ENCODE peak calls at places on chromosomes 2 and 18, in four cellular contexts. B is SK-N-MC, U is GM23338, Y is HL-60. V is an unnamed sample.

GRCh38 chr2:176734868-176735267 is 465.6 kb downstream of the MTX2 start:
- DNase-seq in B (no peak), U (no peak), Y (no peak), V (no peak)

GRCh38 chr2:200575957-200576356 is 9.9 kb upstream of the AOX1 start:
- DNase-seq in B (no peak), U (peak), Y (no peak), V (no peak)

GRCh38 chr2:85308201-85308600 is 19.6 kb downstream of the TGOLN2 start:
- DNase-seq in B (no peak), U (peak), Y (no peak), V (no peak)

GRCh38 chr18:3710712-3711269 is 260.8 kb downstream of the TGIF1 start:
- DNase-seq in B (no peak), U (no peak), Y (peak), V (peak)

GRCh38 chr2:66561645-66562336 is 126.9 kb downstream of the MEIS1 start:
- DNase-seq in B (no peak), U (peak), Y (no peak), V (no peak)

GRCh38 chr2:96157649-96158553 is 12.7 kb upstream of the DUSP2 start:
- DNase-seq in B (no peak), U (no peak), Y (no peak), V (peak)

GRCh38 chr2:69450735-69451416 is 13.6 kb upstream of the NFU1 start:
- DNase-seq in B (no peak), U (peak), Y (no peak), V (no peak)

GRCh38 chr2:110674620-110675555 is 3.0 kb downstream of the BUB1 start:
- DNase-seq in B (no peak), U (peak), Y (peak), V (no peak)

GRCh38 chr2:24822049-24822706 is 29.0 kb downstream of the CENPO start:
- DNase-seq in B (no peak), U (peak), Y (no peak), V (no peak)

GRCh38 chr2:53103661-53104060 is 663.9 kb upstream of the CHAC2 start:
- DNase-seq in B (no peak), U (no peak), Y (no peak), V (no peak)

GRCh38 chr2:188119112-188119838 is 172.4 kb upstream of the GULP1 start:
- DNase-seq in B (no peak), U (no peak), Y (no peak), V (no peak)

GRCh38 chr2:38075436-38076249 is at the start of gene CYP1B1:
- DNase-seq in B (no peak), U (no peak), Y (no peak), V (no peak)

GRCh38 chr2:56969513-56969912 is 785.7 kb downstream of the CCDC85A start:
- DNase-seq in B (no peak), U (no peak), Y (no peak), V (no peak)

DNA sequence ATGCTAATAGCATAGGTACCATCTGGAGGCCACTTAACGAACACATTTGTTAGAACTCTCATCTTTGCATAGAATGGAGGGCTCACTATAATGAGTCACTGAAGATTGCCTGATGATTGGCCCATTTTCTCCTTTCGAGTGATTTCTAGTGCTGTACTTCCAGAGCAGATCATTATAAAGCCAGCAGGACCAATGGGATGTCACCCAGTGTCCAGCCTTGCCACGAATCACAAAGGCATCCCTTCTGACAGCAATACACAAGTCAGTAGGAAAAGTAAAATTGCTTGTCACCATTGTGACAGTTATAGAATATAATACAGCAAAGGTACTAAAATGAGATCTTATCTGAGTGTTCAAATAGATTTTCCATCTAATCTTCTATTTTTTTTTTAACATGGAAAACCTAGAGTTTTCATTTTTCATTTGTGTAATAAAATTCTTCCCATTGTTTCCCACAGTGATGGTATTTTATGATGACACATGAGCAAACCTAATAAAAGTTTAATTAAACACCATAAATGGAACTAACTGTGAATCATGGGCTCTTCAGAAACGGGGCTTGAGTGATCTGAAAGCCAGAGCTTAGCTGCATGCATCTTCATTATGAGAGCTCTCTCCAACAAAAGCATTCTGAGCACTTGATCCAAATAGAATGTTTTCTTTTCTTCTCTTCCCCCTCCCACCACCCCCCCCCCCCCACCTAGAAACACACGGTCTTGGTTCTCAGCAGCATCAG is 82.0 kb upstream of the REV1 start:
- DNase-seq in B (no peak), U (no peak), Y (no peak), V (no peak)
- TF ChIP-seq POLR2AphosphoS5 in B (no peak), U (no peak), Y (no peak), V (no peak)

GRCh38 chr2:210027608-210028007 is 25.2 kb downstream of the RPE start:
- DNase-seq in B (no peak), U (no peak), Y (no peak), V (no peak)

GRCh38 chr2:210022824-210023223 is 20.4 kb downstream of the RPE start:
- DNase-seq in B (no peak), U (no peak), Y (no peak), V (no peak)

GRCh38 chr2:210028178-210028577 is 25.7 kb downstream of the RPE start:
- DNase-seq in B (no peak), U (no peak), Y (no peak), V (no peak)
- TF ChIP-seq POLR2AphosphoS5 in B (peak), U (no peak), Y (no peak), V (no peak)

GRCh38 chr2:11775384-11775783 is 29.0 kb downstream of the LPIN1 start:
- DNase-seq in B (no peak), U (no peak), Y (no peak), V (no peak)

GRCh38 chr2:11774600-11774999 is 28.2 kb downstream of the LPIN1 start:
- DNase-seq in B (no peak), U (no peak), Y (no peak), V (no peak)

GRCh38 chr2:11778923-11779757 is 32.7 kb downstream of the LPIN1 start:
- DNase-seq in B (no peak), U (peak), Y (peak), V (peak)

GRCh38 chr2:11777886-11778415 is 31.5 kb downstream of the LPIN1 start:
- DNase-seq in B (no peak), U (no peak), Y (no peak), V (no peak)

GRCh38 chr2:11777066-11777782 is 30.8 kb downstream of the LPIN1 start:
- DNase-seq in B (no peak), U (no peak), Y (no peak), V (no peak)
- TF ChIP-seq POLR2AphosphoS5 in B (no peak), U (no peak), Y (no peak), V (no peak)

GRCh38 chr2:15287447-15288184 is 273.5 kb downstream of the NBAS start:
- DNase-seq in B (no peak), U (peak), Y (no peak), V (peak)

GRCh38 chr2:15298769-15299168 is 262.4 kb downstream of the NBAS start:
- DNase-seq in B (no peak), U (no peak), Y (no peak), V (no peak)

GRCh38 chr2:15293262-15293937 is 267.7 kb downstream of the NBAS start:
- DNase-seq in B (no peak), U (no peak), Y (no peak), V (no peak)
- TF ChIP-seq POLR2AphosphoS5 in B (no peak), U (no peak), Y (no peak), V (no peak)

V was measured in upper lobe of left lung.